ENCODE peak calls at places on chromosomes 16 and 17, in seven cellular contexts. B is RWPE1, G is DND-41, M is natural killer cell, R is HFF-Myc, Y is endodermal cell, C is cardiac fibroblast. H is an unnamed sample.

GRCh38 chr17:71709974-71710373 is 410.8 kb upstream of the SOX9 start:
- DNase-seq in G (no peak), Y (no peak), R (no peak), B (no peak), M (no peak), C (no peak), H (peak; percentile 61)

GRCh38 chr16:76577003-76577402 is 299.8 kb downstream of the CNTNAP4 start:
- DNase-seq in M (no peak), G (no peak), B (no peak), Y (no peak), C (no peak), R (no peak), H (no peak)

GRCh38 chr16:22670551-22670970 is 143.4 kb upstream of the HS3ST2 start:
- DNase-seq in C (no peak), Y (peak; percentile 91), G (peak; percentile 29), R (no peak), B (peak; percentile 96), M (no peak), H (no peak)

GRCh38 chr16:4323845-4324478 is 8.1 kb downstream of the GLIS2 start:
- DNase-seq in B (no peak), R (no peak), M (no peak), G (no peak), C (peak; percentile 78), Y (peak; percentile 86), H (peak; percentile 41)

GRCh38 chr16:4358831-4359561 is 7.9 kb upstream of the PAM16 start:
- DNase-seq in B (peak; percentile 46), M (peak; percentile 67), G (peak; percentile 57), Y (peak; percentile 95), C (peak; percentile 54), R (no peak), H (no peak)

GRCh38 chr16:66662445-66663194 is 33.9 kb downstream of the CMTM4 start:
- DNase-seq in G (no peak), B (peak; percentile 53), R (no peak), Y (no peak), M (no peak), C (peak; percentile 58), H (peak; percentile 36)

GRCh38 chr17:49851387-49852291 is 3.8 kb upstream of the TAC4 start:
- DNase-seq in B (no peak), G (peak; percentile 72), C (peak; percentile 78), M (peak; percentile 68), R (no peak), Y (peak; percentile 97), H (peak; percentile 75)

GRCh38 chr16:21194771-21195301 is 16.5 kb downstream of the ZP2 start:
- DNase-seq in C (peak; percentile 7), M (no peak), G (no peak), B (no peak), Y (no peak), R (no peak), H (peak; percentile 37)

GRCh38 chr16:86816930-86817625 is 238.7 kb downstream of the FOXL1 start:
- DNase-seq in G (no peak), Y (no peak), M (no peak), R (no peak), C (no peak), B (no peak), H (no peak)

GRCh38 chr16:79182618-79183017 is 417.9 kb downstream of the MAF start:
- DNase-seq in M (no peak), Y (no peak), B (peak; percentile 20), G (no peak), R (no peak), C (peak; percentile 32), H (no peak)

GRCh38 chr16:2015117-2015946 is 4.3 kb upstream of the NPW start:
- DNase-seq in M (no peak), G (no peak), B (peak; percentile 77), C (no peak), Y (no peak), R (no peak), H (peak; percentile 54)

GRCh38 chr16:74984194-74984669 is 691 bp downstream of the WDR59 start:
- DNase-seq in Y (no peak), R (no peak), C (peak; percentile 32), M (peak; percentile 33), G (no peak), B (peak; percentile 4), H (peak; percentile 41)

GRCh38 chr17:52287611-52288010 is 129.1 kb upstream of the CA10 start:
- DNase-seq in R (no peak), M (no peak), B (no peak), C (no peak), Y (no peak), G (no peak), H (no peak)

GRCh38 chr17:2058521-2059124 is 3.7 kb downstream of the HIC1 start:
- DNase-seq in C (peak; percentile 89), M (peak; percentile 80), B (no peak), R (no peak), Y (peak; percentile 96), G (no peak), H (no peak)

GRCh38 chr16:23833960-23834685 is 1.7 kb upstream of the PRKCB start:
- DNase-seq in B (no peak), M (no peak), Y (no peak), R (no peak), C (no peak), G (peak; percentile 58), H (no peak)

GRCh38 chr16:69927056-69927757 is 23.9 kb upstream of the CLEC18A start:
- DNase-seq in R (no peak), B (no peak), G (no peak), C (peak; percentile 90), Y (no peak), M (no peak), H (peak; percentile 36)

DNA sequence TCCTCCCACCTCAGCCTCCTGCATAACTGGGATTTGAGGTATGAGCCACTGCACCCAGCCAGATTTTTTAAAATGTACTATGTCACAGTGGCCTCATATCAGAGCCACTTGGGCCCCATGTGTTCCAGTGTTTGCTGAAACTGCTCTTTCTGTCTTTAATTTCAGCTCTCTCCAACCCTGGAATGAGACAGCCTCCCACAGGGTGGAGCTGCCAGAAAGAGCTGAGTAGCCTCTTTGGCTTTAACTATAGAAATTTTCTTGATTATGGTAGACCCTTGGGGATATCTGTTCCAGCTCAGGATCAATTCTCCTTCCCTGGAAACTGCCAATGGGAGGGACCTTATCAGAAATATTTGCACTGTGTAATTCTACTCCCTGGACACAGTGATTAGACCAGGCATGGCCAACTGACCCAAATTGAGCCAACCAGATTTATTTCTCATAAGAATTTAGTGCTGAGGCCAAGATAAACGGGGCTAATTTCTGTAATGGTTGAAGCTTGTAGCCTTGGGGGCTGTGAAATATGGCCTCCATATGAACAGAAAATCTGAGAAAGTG is 39.0 kb upstream of the KDM8 start:
- DNase-seq in B (no peak), M (no peak), Y (no peak), G (no peak), R (no peak), C (peak; percentile 15), H (peak; percentile 26)
- TF ChIP-seq CTCF in B (no peak), M (no peak), Y (no peak), G (no peak), R (no peak), C (no peak), H (no peak)

GRCh38 chr17:608911-609882 is 105.4 kb downstream of the VPS53 start:
- DNase-seq in G (no peak), M (no peak), B (no peak), R (peak; percentile 73), Y (no peak), C (no peak), H (peak; percentile 61)

GRCh38 chr17:616407-616806 is 98.2 kb downstream of the VPS53 start:
- DNase-seq in B (no peak), G (no peak), C (no peak), R (no peak), Y (no peak), M (no peak), H (no peak)

GRCh38 chr17:610285-610684 is 104.4 kb downstream of the VPS53 start:
- DNase-seq in C (no peak), R (no peak), Y (no peak), G (no peak), M (no peak), B (no peak), H (no peak)

DNA sequence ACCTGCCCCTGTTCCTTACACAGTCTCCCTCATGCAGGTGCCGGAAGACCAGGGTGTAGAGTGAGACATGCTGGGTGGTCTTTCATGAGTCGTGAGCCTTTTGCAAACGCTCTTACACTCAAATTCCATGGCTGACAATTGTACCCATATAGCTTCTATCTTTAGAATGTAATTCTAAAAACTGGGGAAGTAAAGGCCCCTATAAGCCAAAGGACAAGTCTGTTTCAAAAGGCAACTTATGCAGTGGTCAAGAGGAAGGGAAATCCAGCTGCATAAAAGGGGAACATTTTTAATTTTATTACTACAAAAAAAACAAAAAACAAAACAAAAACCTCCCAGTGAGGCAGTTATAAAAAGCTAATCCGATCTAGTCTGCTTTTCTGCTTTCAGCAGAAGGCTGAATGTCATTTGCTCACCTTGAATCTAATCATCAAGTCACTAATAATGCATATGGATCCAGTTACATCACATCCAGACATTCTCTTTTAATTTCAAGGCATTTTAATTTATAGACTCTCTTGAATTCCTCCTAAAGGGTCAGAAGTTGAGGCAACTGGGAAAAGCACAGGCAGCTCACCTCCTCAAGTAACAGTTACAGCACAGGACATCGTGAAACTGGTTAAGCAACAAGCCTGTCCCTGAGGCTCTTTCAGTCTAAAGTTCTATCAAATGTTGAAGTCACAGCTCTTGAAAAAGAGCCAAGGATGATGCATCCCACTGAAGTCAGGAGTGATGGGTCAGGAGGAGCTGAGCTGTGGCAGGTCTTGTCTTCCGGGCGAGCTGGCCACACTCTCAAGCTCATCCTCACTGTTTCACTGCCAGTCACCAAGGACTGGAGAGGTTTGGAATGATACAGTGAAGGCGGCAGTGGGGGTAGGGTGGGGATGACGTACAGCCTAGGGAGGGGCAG is 99.7 kb downstream of the VPS53 start:
- DNase-seq in Y (no peak), R (no peak), C (no peak), M (no peak), G (no peak), B (peak; percentile 23), H (peak; percentile 71)
- TF ChIP-seq CTCF in Y (no peak), R (no peak), C (no peak), M (no peak), G (no peak), B (no peak), H (no peak)

GRCh38 chr17:43918026-43918389 is 10.7 kb upstream of the MPP2 start:
- DNase-seq in R (no peak), Y (no peak), C (no peak), M (no peak), G (no peak), B (no peak), H (no peak)

GRCh38 chr17:43915561-43915960 is 8.2 kb upstream of the MPP2 start:
- DNase-seq in B (no peak), C (no peak), R (no peak), Y (no peak), M (no peak), G (no peak), H (peak; percentile 18)

GRCh38 chr17:43917016-43917347 is 9.6 kb upstream of the MPP2 start:
- DNase-seq in B (no peak), Y (no peak), C (no peak), R (no peak), M (no peak), G (no peak), H (no peak)

GRCh38 chr17:43916385-43916784 is 9.0 kb upstream of the MPP2 start:
- DNase-seq in B (no peak), R (no peak), Y (no peak), M (no peak), C (no peak), G (no peak), H (no peak)

GRCh38 chr17:43917348-43918025 is 10.2 kb upstream of the MPP2 start:
- DNase-seq in B (no peak), Y (peak; percentile 92), R (no peak), C (peak; percentile 43), M (no peak), G (no peak), H (peak; percentile 50)
- TF ChIP-seq CTCF in B (peak; percentile 26), Y (peak; percentile 88), R (peak; percentile 45), C (peak; percentile 71), M (peak; percentile 21), G (peak; percentile 28), H (peak; percentile 43)

GRCh38 chr16:52581530-52581929 is 34.6 kb upstream of the TOX3 start:
- DNase-seq in G (no peak), C (no peak), B (no peak), Y (peak; percentile 52), M (no peak), R (no peak), H (no peak)
- TF ChIP-seq CTCF in G (peak; percentile 21), C (no peak), B (no peak), Y (peak; percentile 70), M (no peak), R (no peak), H (no peak)

H was measured in foreskin fibroblast.